ENCODE peak calls at places on chromosome 12, in six cellular contexts. K, L, C, F, U and N are unnamed samples.

GRCh38 chr12:95881331-95881955 is 22.7 kb downstream of the SNRPF start:
- DNase-seq in K (no peak), L (peak; percentile 25), C (peak; percentile 67), F (no peak), U (no peak), N (no peak)

GRCh38 chr12:27646149-27646548 is 50.1 kb upstream of the REP15 start:
- DNase-seq in K (no peak), L (no peak), C (no peak), F (no peak), U (no peak), N (no peak)

GRCh38 chr12:47776471-47777143 is 3.6 kb downstream of the SLC48A1 start:
- DNase-seq in K (no peak), L (peak; percentile 69), C (peak; percentile 72), F (no peak), U (no peak), N (no peak)

GRCh38 chr12:94879542-94879941 is 124.0 kb downstream of the NDUFA12 start:
- DNase-seq in K (no peak), L (peak; percentile 17), C (no peak), F (no peak), U (no peak), N (no peak)

GRCh38 chr12:115709410-115710065 is 568.0 kb downstream of the MED13L start:
- DNase-seq in K (no peak), L (peak; percentile 72), C (peak; percentile 22), F (peak; percentile 41), U (no peak), N (peak; percentile 69)

GRCh38 chr12:108955225-108955835 is 65.5 kb downstream of the SVOP start:
- DNase-seq in K (no peak), L (peak; percentile 43), C (peak; percentile 35), F (peak; percentile 27), U (no peak), N (peak; percentile 84)

GRCh38 chr12:42568952-42569916 is 20.3 kb downstream of the PRICKLE1 start:
- DNase-seq in K (peak; percentile 33), L (peak; percentile 71), C (peak; percentile 76), F (no peak), U (no peak), N (no peak)

GRCh38 chr12:85424581-85425348 is 144.7 kb downstream of the ALX1 start:
- DNase-seq in K (no peak), L (peak; percentile 50), C (peak; percentile 64), F (no peak), U (no peak), N (no peak)

GRCh38 chr12:62730649-62731377 is 204.1 kb downstream of the PPM1H start:
- DNase-seq in K (no peak), L (peak; percentile 69), C (peak; percentile 89), F (no peak), U (no peak), N (no peak)

GRCh38 chr12:104358353-104359003 is 54.9 kb downstream of the EID3 start:
- DNase-seq in K (no peak), L (peak; percentile 72), C (peak; percentile 67), F (peak; percentile 32), U (peak; percentile 59), N (peak; percentile 59)

GRCh38 chr12:110786012-110786411 is 43.3 kb upstream of the PPP1CC start:
- DNase-seq in K (no peak), L (no peak), C (no peak), F (no peak), U (no peak), N (no peak)
- H3K4me3 ChIP-seq in K (no peak overlapping the region), L (no peak overlapping the region), C (no peak overlapping the region), F (no peak overlapping the region), U (no peak overlapping the region), N (no peak overlapping the region)

DNA sequence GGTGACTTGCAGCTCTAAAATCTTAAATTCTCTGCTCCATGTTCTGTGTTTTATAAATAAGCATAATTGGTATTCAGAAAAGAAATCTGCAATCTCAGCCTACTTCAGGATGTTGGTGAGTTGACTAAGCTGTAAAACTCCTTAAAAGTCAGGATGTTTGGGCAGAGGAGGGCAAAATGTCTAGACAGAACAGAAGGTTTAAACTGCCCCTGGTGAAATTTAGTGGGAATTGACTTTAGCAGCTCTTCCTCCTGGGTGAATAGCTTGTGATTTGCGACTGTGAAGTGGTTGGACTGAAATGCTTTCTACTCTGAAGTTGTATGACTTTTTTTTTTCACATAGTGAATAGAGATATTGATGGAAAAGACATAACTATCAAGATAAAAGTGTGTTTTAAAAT is 85.8 kb downstream of the CAND1 start:
- DNase-seq in K (no peak), L (peak; percentile 31), C (peak; percentile 35), F (no peak), U (no peak), N (no peak)
- H3K4me3 ChIP-seq in K (no peak overlapping the region), L (no peak overlapping the region), C (no peak overlapping the region), F (peak overlapping the region; percentile 62), U (no peak overlapping the region), N (no peak overlapping the region)

GRCh38 chr12:54020587-54020969 is 7.7 kb upstream of the HOXC6 start:
- DNase-seq in K (no peak), L (no peak), C (peak; percentile 50), F (no peak), U (no peak), N (no peak)

GRCh38 chr12:54022960-54023884 is 5.0 kb upstream of the HOXC6 start:
- DNase-seq in K (no peak), L (no peak), C (peak; percentile 41), F (no peak), U (no peak), N (no peak)

GRCh38 chr12:54019924-54020586 is 8.2 kb upstream of the HOXC6 start:
- DNase-seq in K (no peak), L (no peak), C (peak; percentile 85), F (no peak), U (no peak), N (peak; percentile 70)

GRCh38 chr12:54021006-54021405 is 7.2 kb upstream of the HOXC6 start:
- DNase-seq in K (no peak), L (no peak), C (peak; percentile 56), F (no peak), U (no peak), N (no peak)

GRCh38 chr12:54021432-54022013 is 6.7 kb upstream of the HOXC6 start:
- DNase-seq in K (no peak), L (no peak), C (peak; percentile 78), F (peak; percentile 57), U (no peak), N (no peak)
- H3K4me3 ChIP-seq in K (no peak overlapping the region), L (no peak overlapping the region), C (peak overlapping the region; percentile 78), F (peak overlapping the region; percentile 77), U (no peak overlapping the region), N (no peak overlapping the region)

GRCh38 chr12:55743131-55743921 is 404 bp downstream of the GDF11 start:
- DNase-seq in K (no peak), L (peak; percentile 76), C (peak; percentile 87), F (peak; percentile 65), U (peak; percentile 61), N (peak; percentile 69)

GRCh38 chr12:55743967-55744931 is 1.3 kb downstream of the GDF11 start:
- DNase-seq in K (no peak), L (no peak), C (peak; percentile 41), F (no peak), U (no peak), N (no peak)

GRCh38 chr12:55746147-55746912 is 3.4 kb downstream of the GDF11 start:
- DNase-seq in K (no peak), L (peak; percentile 38), C (peak; percentile 53), F (no peak), U (no peak), N (no peak)

GRCh38 chr12:55746913-55747231 is 4.0 kb downstream of the GDF11 start:
- DNase-seq in K (no peak), L (no peak), C (no peak), F (no peak), U (no peak), N (no peak)

GRCh38 chr12:55745361-55746146 is 2.6 kb downstream of the GDF11 start:
- DNase-seq in K (no peak), L (peak; percentile 77), C (peak; percentile 35), F (no peak), U (no peak), N (no peak)
- H3K4me3 ChIP-seq in K (no peak overlapping the region), L (peak overlapping the region; percentile 53), C (peak overlapping the region; percentile 18), F (peak overlapping the region; percentile 28), U (no peak overlapping the region), N (peak overlapping the region; percentile 15)

DNA sequence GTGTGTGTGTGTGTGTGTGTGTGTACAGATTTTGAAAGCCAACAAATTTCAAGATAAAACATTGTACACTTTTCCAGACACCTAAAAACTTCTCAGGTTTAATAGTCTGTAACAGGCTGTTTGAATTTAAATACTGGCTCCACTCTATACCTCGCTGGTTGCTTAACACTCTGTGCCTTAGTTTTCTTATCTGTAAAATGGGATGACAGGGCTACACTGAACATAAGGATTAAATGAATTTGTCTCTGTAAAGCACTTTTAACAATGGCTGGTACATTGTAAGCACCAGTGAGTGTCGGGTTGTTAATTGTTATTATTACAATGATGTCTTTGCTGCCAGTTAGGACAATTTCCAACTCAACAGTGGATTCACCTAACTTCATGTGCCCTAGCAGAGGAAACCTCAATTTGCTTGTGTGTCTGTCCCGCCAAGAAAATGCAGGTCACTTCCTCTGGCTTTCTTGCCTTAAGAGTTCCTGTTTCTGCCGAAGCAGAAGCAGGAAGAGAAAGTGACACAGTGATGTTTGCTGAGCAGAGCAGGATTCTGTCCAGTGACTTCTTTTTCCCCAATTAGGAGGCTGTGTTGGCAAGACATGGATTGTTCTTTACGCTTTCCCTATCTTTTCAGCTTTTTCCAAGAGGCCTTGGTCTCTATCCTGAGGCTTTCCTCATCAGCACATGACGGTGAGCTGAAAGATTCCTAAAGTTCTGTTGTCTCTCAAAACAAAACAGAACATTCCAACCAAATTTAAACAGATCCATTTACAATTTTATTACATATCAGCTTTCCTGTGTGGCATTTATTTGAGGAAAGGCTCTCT is 154.1 kb upstream of the ATP2B1 start:
- DNase-seq in K (no peak), L (no peak), C (no peak), F (no peak), U (peak; percentile 65), N (peak; percentile 54)
- H3K4me3 ChIP-seq in K (no peak overlapping the region), L (no peak overlapping the region), C (no peak overlapping the region), F (no peak overlapping the region), U (peak overlapping the region; percentile 38), N (no peak overlapping the region)

GRCh38 chr12:64219135-64219534 is 3.0 kb downstream of the KICS2 start:
- DNase-seq in K (no peak), L (no peak), C (no peak), F (no peak), U (no peak), N (no peak)
- H3K4me3 ChIP-seq in K (no peak overlapping the region), L (no peak overlapping the region), C (no peak overlapping the region), F (no peak overlapping the region), U (no peak overlapping the region), N (no peak overlapping the region)